ENCODE peak calls at places on chromosomes 1 and 21, in four cellular contexts. Z is GM12878, O is IMR-90, J is fibroblast of lung. Y is an unnamed sample. For H3K9me3 and H3K36me3, the result is how much of the 10 kb centered on the place peaks cover.

GRCh38 chr1:15038232-15039016 is 115.1 kb upstream of the TMEM51 start:
- DNase-seq in J (no peak), O (peak), Z (no peak), Y (peak)

GRCh38 chr1:153428790-153429189 is 12.5 kb downstream of the S100A7A start:
- DNase-seq in Z (no peak), J (no peak), O (no peak), Y (no peak)

GRCh38 chr1:175062339-175062738 is 5.3 kb upstream of the TNN start:
- DNase-seq in Z (no peak), O (no peak), J (no peak), Y (no peak)

GRCh38 chr1:190560161-190560681 is 82.6 kb upstream of the BRINP3 start:
- DNase-seq in J (no peak), O (no peak), Z (no peak), Y (no peak)

GRCh38 chr1:40122865-40123264 is 25.8 kb upstream of the PPT1 start:
- DNase-seq in J (no peak), Z (no peak), O (no peak), Y (no peak)

GRCh38 chr1:90964444-90965035 is 57.3 kb downstream of the ZNF644 start:
- DNase-seq in J (peak), Z (no peak), O (peak), Y (no peak)

GRCh38 chr1:237864338-237865244 is 26.1 kb downstream of the ZP4 start:
- DNase-seq in J (peak), Z (peak), O (no peak), Y (peak)

GRCh38 chr21:35520869-35521268 is 471.8 kb upstream of the RUNX1 start:
- DNase-seq in Z (no peak), J (no peak), O (no peak), Y (peak)

GRCh38 chr1:14304381-14304865 is 294.1 kb upstream of the KAZN start:
- DNase-seq in Z (no peak), J (peak), O (peak), Y (no peak)

GRCh38 chr1:26138974-26139558 is 19.8 kb upstream of the FAM110D start:
- DNase-seq in Z (no peak), J (no peak), O (no peak), Y (no peak)

GRCh38 chr21:35291963-35292627 is 243.0 kb upstream of the RUNX1 start:
- DNase-seq in O (peak), Z (no peak), J (peak), Y (no peak)

GRCh38 chr21:27339902-27340301 is 373.0 kb upstream of the ADAMTS5 start:
- DNase-seq in J (no peak), Z (no peak), O (peak), Y (no peak)

GRCh38 chr1:2854611-2855010 is 53.1 kb upstream of the TTC34 start:
- DNase-seq in J (no peak), O (no peak), Z (no peak), Y (no peak)

GRCh38 chr1:27863552-27863943 is 8.8 kb upstream of the THEMIS2 start:
- DNase-seq in J (no peak), O (no peak), Z (no peak), Y (no peak)

GRCh38 chr1:201191723-201192477 is 1.3 kb downstream of the IGFN1 start:
- DNase-seq in J (peak), O (peak), Z (no peak), Y (no peak)

GRCh38 chr1:1954831-1955441 is 35.9 kb upstream of the TMEM52 start:
- DNase-seq in O (no peak), Z (no peak), J (no peak), Y (no peak)

GRCh38 chr1:109885589-109885988 is 25.1 kb upstream of the CSF1 start:
- DNase-seq in J (no peak), Z (no peak), O (no peak), Y (no peak)

GRCh38 chr1:147515046-147515869 is 26.0 kb upstream of the BCL9 start:
- DNase-seq in Z (no peak), J (peak), O (peak), Y (no peak)

GRCh38 chr1:239976130-239976968 is 115.3 kb upstream of the FMN2 start:
- DNase-seq in J (peak), O (peak), Z (no peak), Y (peak)

GRCh38 chr1:156693858-156694562 is 11.4 kb downstream of the CRABP2 start:
- DNase-seq in O (no peak), Z (no peak), J (no peak), Y (no peak)

GRCh38 chr21:24727803-24728425 is 879.4 kb downstream of the MRPL39 start:
- DNase-seq in O (peak), Z (no peak), J (peak), Y (no peak)

GRCh38 chr1:25873120-25873519 is 2.4 kb downstream of the PAQR7 start:
- DNase-seq in J (no peak), O (no peak), Z (no peak), Y (no peak)

DNA sequence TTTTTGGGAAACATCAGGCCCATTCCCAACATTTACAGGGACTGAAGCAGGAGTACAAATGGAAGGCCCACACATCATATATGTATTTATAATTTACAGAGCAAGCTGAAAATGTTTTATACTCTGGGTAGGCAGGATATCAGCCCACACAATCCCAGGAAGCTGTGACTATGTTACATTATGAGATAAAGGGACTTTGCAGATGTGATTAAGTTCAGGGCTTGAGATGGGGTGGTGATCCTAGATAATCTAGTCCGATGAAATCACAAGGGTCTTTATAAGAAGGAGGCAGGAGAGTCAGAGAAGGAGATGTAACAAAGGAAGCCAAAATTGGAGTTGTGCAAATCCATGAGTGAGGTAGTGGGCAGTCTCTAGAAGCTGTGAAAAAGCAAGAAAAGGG is 160.5 kb downstream of the PDE4B start:
- DNase-seq in J (no peak), Z (no peak), O (no peak), Y (no peak)
- H3K9ac ChIP-seq in J (no peak), Z (no peak), O (no peak), Y (no peak)

GRCh38 chr1:83573776-83574175 is 425.2 kb downstream of the TTLL7 start:
- DNase-seq in J (no peak), O (no peak), Z (no peak), Y (no peak)
- H3K9me3 ChIP-seq in J (under half), O (under half), Z (under half), Y (under half)

GRCh38 chr1:115665319-115665718 is 23.5 kb downstream of the VANGL1 start:
- DNase-seq in Z (no peak), O (no peak), J (no peak), Y (no peak)

GRCh38 chr1:115668579-115668978 is 26.8 kb downstream of the VANGL1 start:
- DNase-seq in Z (no peak), O (peak), J (peak), Y (no peak)

GRCh38 chr1:115666702-115667101 is 24.9 kb downstream of the VANGL1 start:
- DNase-seq in Z (no peak), J (no peak), O (no peak), Y (no peak)

GRCh38 chr1:115666206-115666605 is 24.4 kb downstream of the VANGL1 start:
- DNase-seq in Z (no peak), J (no peak), O (no peak), Y (no peak)

GRCh38 chr1:115665746-115666145 is 24.0 kb downstream of the VANGL1 start:
- DNase-seq in J (no peak), O (no peak), Z (no peak), Y (no peak)
- H3K36me3 ChIP-seq in J (under half), O (under half), Z (under half), Y (half or more)

GRCh38 chr1:10789392-10790154 is 6.9 kb downstream of the CASZ1 start:
- DNase-seq in J (no peak), O (no peak), Z (no peak), Y (no peak)
- H3K9ac ChIP-seq in J (no peak), O (no peak), Z (no peak), Y (no peak)

DNA sequence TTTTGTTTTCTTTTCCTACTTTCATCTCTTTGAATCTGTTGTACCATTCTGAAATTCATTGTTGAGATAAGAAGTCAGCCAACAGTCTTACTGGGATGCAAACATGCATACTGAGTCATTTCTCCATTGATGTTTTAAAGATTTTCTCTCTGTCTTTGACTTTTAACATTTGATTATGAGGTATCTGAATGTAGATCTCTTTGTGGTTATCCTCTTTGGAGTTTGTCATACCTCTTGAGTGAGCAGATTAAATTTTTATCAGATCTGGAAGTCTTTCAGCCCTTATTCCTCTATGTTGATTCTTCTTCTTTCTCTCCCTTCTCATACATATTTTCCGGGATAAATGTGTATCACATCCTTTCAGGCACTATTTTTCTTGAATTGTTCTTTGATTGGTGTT is 406.9 kb upstream of the NCAM2 start:
- DNase-seq in Z (no peak), O (no peak), J (peak), Y (no peak)
- H3K9me3 ChIP-seq in Z (under half), O (under half), J (under half), Y (under half)

GRCh38 chr1:22077728-22078127 is 25.2 kb downstream of the CDC42 start:
- DNase-seq in Z (no peak), O (peak), J (peak), Y (no peak)

GRCh38 chr1:22076346-22076745 is 23.8 kb downstream of the CDC42 start:
- DNase-seq in O (no peak), J (no peak), Z (no peak), Y (no peak)

GRCh38 chr1:22075718-22076117 is 23.2 kb downstream of the CDC42 start:
- DNase-seq in J (no peak), O (no peak), Z (no peak), Y (no peak)

GRCh38 chr1:22078133-22078532 is 25.6 kb downstream of the CDC42 start:
- DNase-seq in J (no peak), Z (no peak), O (no peak), Y (no peak)

DNA sequence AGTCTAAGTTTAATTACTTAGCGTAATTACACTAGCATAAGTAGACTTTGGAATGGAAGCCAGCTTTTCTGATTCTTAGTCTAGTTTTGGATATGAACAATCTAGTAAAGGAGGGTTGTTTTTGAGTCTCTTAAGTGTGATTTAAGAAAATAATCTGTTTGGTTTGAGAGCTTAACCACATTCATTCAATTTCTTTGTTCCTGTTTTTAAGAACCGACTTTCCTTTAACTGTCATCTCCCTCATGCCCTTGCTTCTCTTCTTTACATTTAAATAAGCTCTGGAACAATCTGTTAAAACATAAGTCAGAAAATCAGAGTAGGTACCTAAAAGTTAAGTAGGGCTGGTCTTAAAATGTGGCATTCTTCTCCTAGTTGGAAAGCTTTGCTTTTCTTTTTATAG is 27.7 kb downstream of the CDC42 start:
- DNase-seq in Z (no peak), O (no peak), J (no peak), Y (no peak)
- H3K36me3 ChIP-seq in Z (under half), O (under half), J (under half), Y (under half)